ENCODE peak calls at places on chromosomes 4 and X, in nine cellular contexts. I is progenitor cell of endocrine pancreas, T is posterior cingulate gyrus, G is NCI-H1930, Q is DMS 273 treated with DMSO at 0.1 percent for 48 hours, H is iPS-NIHi11, N is iris pigment epithelial cell, B is transverse colon, D is NCI-H2171 treated with DMSO at 0.1 percent for 48 hours. V is an unnamed sample.

GRCh38 chrX:142978130-142978684 is 47.5 kb upstream of the SPANXN4 start:
- DNase-seq in I (no peak), T (no peak), G (no peak), Q (no peak), H (no peak), N (no peak), B (no peak), D (no peak), V (no peak)

GRCh38 chr4:567457-568350 is 8.4 kb downstream of the TMEM271 start:
- DNase-seq in I (no peak), T (peak), G (no peak), Q (no peak), H (no peak), N (no peak), B (no peak), D (no peak), V (no peak)

GRCh38 chr4:172813359-172813923 is 355.2 kb upstream of the GALNT7 start:
- DNase-seq in I (no peak), T (peak), G (no peak), Q (no peak), H (no peak), N (no peak), B (no peak), D (no peak), V (no peak)

GRCh38 chr4:83569967-83570366 is 34.1 kb downstream of the GPAT3 start:
- DNase-seq in I (no peak), T (no peak), G (no peak), Q (no peak), H (no peak), N (no peak), B (no peak), D (no peak), V (no peak)

GRCh38 chr4:138677651-138678202 is 337.9 kb upstream of the NOCT start:
- DNase-seq in I (no peak), T (no peak), G (no peak), Q (no peak), H (no peak), N (no peak), B (no peak), D (no peak), V (no peak)

GRCh38 chrX:68568136-68568535 is 69.3 kb downstream of the YIPF6 start:
- DNase-seq in I (no peak), T (no peak), G (no peak), Q (no peak), H (no peak), N (no peak), B (no peak), D (no peak), V (no peak)

GRCh38 chr4:103076777-103077347 is 301 bp upstream of the SLC9B2 start:
- DNase-seq in I (no peak), T (no peak), G (no peak), Q (no peak), H (no peak), N (no peak), B (no peak), D (peak), V (no peak)

GRCh38 chr4:23874536-23874901 is 15.3 kb downstream of the PPARGC1A start:
- DNase-seq in I (no peak), T (no peak), G (no peak), Q (no peak), H (no peak), N (no peak), B (no peak), D (no peak), V (no peak)

GRCh38 chr4:146959692-146960091 is 14.0 kb upstream of the TTC29 start:
- DNase-seq in I (no peak), T (no peak), G (no peak), Q (no peak), H (no peak), N (no peak), B (no peak), D (no peak), V (no peak)

GRCh38 chr4:69689530-69690111 is 36.6 kb upstream of the UGT2A1 start:
- DNase-seq in I (no peak), T (no peak), G (no peak), Q (no peak), H (peak), N (peak), B (no peak), D (peak), V (no peak)

GRCh38 chr4:172979332-172979731 is 189.3 kb upstream of the GALNT7 start:
- DNase-seq in I (no peak), T (no peak), G (no peak), Q (no peak), H (no peak), N (no peak), B (no peak), D (no peak), V (no peak)

GRCh38 chr4:2135083-2135482 is 76.0 kb downstream of the NAT8L start:
- DNase-seq in I (no peak), T (no peak), G (no peak), Q (no peak), H (no peak), N (peak), B (peak), D (no peak), V (no peak)

GRCh38 chrX:38006283-38006682 is at the start of gene SYTL5:
- DNase-seq in I (no peak), T (no peak), G (no peak), Q (no peak), H (no peak), N (no peak), B (no peak), D (no peak), V (no peak)

GRCh38 chr4:56961107-56961500 is 16.3 kb downstream of the NOA1 start:
- DNase-seq in I (no peak), T (no peak), G (no peak), Q (no peak), H (no peak), N (no peak), B (no peak), D (no peak), V (no peak)